ENCODE peak calls at places on chromosome 19, in five cellular contexts. L, W, F, H and S are unnamed samples.

GRCh38 chr19:2540646-2541454 is 64.9 kb downstream of the GADD45B start:
- DNase-seq in H (peak), W (peak), L (no peak), F (peak), S (peak)

GRCh38 chr19:33227242-33227650 is 1.6 kb upstream of the SLC7A10 start:
- DNase-seq in F (no peak), W (no peak), L (no peak), H (no peak), S (no peak)

GRCh38 chr19:48986211-48986610 is 6.9 kb downstream of the GYS1 start:
- DNase-seq in W (no peak), F (no peak), L (no peak), H (no peak), S (no peak)

GRCh38 chr19:18156841-18157464 is 4.0 kb downstream of the PIK3R2 start:
- DNase-seq in L (no peak), W (no peak), H (peak), F (peak), S (peak)

GRCh38 chr19:50320596-50320995 is 8.6 kb downstream of the KCNC3 start:
- DNase-seq in L (no peak), H (no peak), F (no peak), W (no peak), S (no peak)

GRCh38 chr19:18009412-18010066 is 1.6 kb downstream of the ARRDC2 start:
- DNase-seq in W (no peak), H (no peak), L (no peak), F (no peak), S (no peak)

GRCh38 chr19:42277821-42278809 is 9.1 kb downstream of the CIC start:
- DNase-seq in L (no peak), W (no peak), F (no peak), H (peak), S (no peak)

GRCh38 chr19:55648657-55649578 is 906 bp downstream of the CCDC106 start:
- DNase-seq in H (no peak), L (no peak), F (no peak), W (no peak), S (no peak)

GRCh38 chr19:4742717-4743646 is 19.3 kb upstream of the DPP9 start:
- DNase-seq in W (no peak), H (no peak), L (no peak), F (no peak), S (no peak)

GRCh38 chr19:12825259-12826131 is 8.9 kb downstream of the RTBDN start:
- DNase-seq in W (no peak), H (no peak), F (no peak), L (no peak), S (no peak)

GRCh38 chr19:49954933-49955332 is 6.0 kb downstream of the SIGLEC11 start:
- DNase-seq in F (no peak), L (no peak), W (no peak), H (no peak), S (no peak)

GRCh38 chr19:35260694-35261304 is 8.0 kb upstream of the USF2 start:
- DNase-seq in H (no peak), F (no peak), W (no peak), L (no peak), S (no peak)

GRCh38 chr19:55643003-55643732 is at the start of gene ZNF581:
- DNase-seq in F (no peak), L (no peak), H (peak), W (no peak), S (peak)

GRCh38 chr19:47028372-47028672 is 8.7 kb downstream of the NPAS1 start:
- DNase-seq in F (no peak), H (no peak), W (no peak), L (no peak), S (no peak)

GRCh38 chr19:20321139-20321656 is 154.2 kb downstream of the ZNF486 start:
- DNase-seq in L (no peak), W (no peak), F (no peak), H (no peak), S (no peak)

GRCh38 chr19:17490411-17490810 is 20.1 kb downstream of the SLC27A1 start:
- DNase-seq in F (no peak), L (no peak), W (no peak), H (no peak), S (no peak)

GRCh38 chr19:768424-768823 is 17.5 kb downstream of the MISP start:
- DNase-seq in L (no peak), W (no peak), F (peak), H (peak), S (no peak)

GRCh38 chr19:37243206-37243632 is 25.2 kb downstream of the ZNF383 start:
- DNase-seq in L (no peak), F (no peak), W (no peak), H (peak), S (no peak)
- H3K4me3 ChIP-seq in L (no peak), F (no peak), W (peak), H (no peak), S (no peak)

GRCh38 chr19:15450528-15450890 is 753 bp upstream of the WIZ start:
- DNase-seq in W (no peak), H (no peak), L (no peak), F (no peak), S (no peak)

GRCh38 chr19:15452111-15453047 is 2.6 kb upstream of the WIZ start:
- DNase-seq in W (peak), H (peak), L (peak), F (no peak), S (peak)

GRCh38 chr19:15454371-15454800 is 4.6 kb upstream of the WIZ start:
- DNase-seq in H (no peak), F (no peak), L (no peak), W (no peak), S (no peak)

GRCh38 chr19:15453906-15454305 is 4.2 kb upstream of the WIZ start:
- DNase-seq in H (no peak), W (no peak), F (no peak), L (no peak), S (no peak)

GRCh38 chr19:15453091-15453498 is 3.3 kb upstream of the WIZ start:
- DNase-seq in H (no peak), W (no peak), L (no peak), F (no peak), S (no peak)
- H3K4me3 ChIP-seq in H (peak), W (peak), L (peak), F (peak), S (peak)

GRCh38 chr19:40802300-40803169 is 3.5 kb downstream of the EGLN2 start:
- DNase-seq in L (no peak), H (no peak), F (no peak), W (no peak), S (peak)
- H3K4me3 ChIP-seq in L (peak), H (no peak), F (peak), W (peak), S (peak)

GRCh38 chr19:52191951-52192350 is 2.1 kb downstream of the PPP2R1A start:
- DNase-seq in L (no peak), H (no peak), W (no peak), F (no peak), S (no peak)
- H3K4me3 ChIP-seq in L (no peak), H (no peak), W (peak), F (no peak), S (peak)

DNA sequence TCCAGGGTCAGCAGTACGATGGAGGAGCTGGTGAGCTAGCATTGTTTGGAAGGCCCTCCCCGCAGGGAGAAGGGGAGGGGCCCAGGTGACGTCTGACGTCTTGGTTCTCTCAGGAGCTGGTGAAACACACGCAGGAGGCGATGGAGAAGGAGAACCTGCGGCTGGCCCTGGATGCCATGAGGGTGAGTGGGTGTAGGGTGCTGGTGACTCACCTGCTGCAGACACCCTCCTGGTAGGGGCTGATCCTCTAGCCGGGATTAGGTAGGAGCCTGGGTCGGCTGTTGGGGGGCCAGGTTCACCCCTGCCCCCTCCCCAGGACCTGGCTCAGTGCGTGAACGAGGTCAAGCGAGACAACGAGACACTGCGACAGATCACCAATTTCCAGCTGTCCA is 55.8 kb downstream of the VAV1 start:
- DNase-seq in H (no peak), F (no peak), W (no peak), L (no peak), S (no peak)
- H3K4me3 ChIP-seq in H (no peak), F (no peak), W (no peak), L (no peak), S (no peak)

GRCh38 chr19:39308531-39309304 is 11.9 kb downstream of the LRFN1 start:
- DNase-seq in L (no peak), F (no peak), H (no peak), W (no peak), S (no peak)

GRCh38 chr19:39306075-39306474 is 9.9 kb downstream of the IFNL1 start:
- DNase-seq in F (no peak), L (no peak), H (no peak), W (no peak), S (no peak)

GRCh38 chr19:39304701-39305571 is 8.7 kb downstream of the IFNL1 start:
- DNase-seq in H (no peak), W (no peak), L (no peak), F (no peak), S (no peak)

GRCh38 chr19:39307822-39308530 is 11.8 kb downstream of the IFNL1 start:
- DNase-seq in H (no peak), L (no peak), F (no peak), W (no peak), S (no peak)

GRCh38 chr19:39307233-39307821 is 11.1 kb downstream of the IFNL1 start:
- DNase-seq in F (no peak), L (no peak), H (no peak), W (no peak), S (no peak)
- H3K4me3 ChIP-seq in F (no peak), L (peak), H (no peak), W (no peak), S (peak)

DNA sequence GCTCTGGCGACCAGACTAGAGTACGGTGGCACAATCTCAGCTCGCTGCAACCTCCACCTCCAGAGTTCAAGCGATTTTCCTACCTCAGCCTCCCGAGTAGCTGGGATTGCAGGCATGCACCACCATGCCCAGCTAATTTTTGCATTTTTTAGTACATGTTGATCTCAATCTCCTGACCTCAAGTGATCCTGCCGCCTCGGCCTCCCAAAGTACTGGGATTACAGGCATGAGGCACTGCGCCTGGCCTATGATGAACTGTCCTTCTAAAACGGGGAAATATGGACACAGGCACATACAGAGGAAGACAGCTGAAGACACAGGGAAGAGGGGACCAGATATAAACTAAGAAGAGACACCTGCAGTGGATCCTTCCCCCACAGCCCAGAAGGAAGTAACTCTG is 12.7 kb downstream of the CLEC4M start:
- DNase-seq in W (no peak), F (no peak), L (no peak), H (no peak), S (no peak)
- H3K4me3 ChIP-seq in W (no peak), F (no peak), L (no peak), H (no peak), S (no peak)